ENCODE peak calls at places on chromosome 14, in six cellular contexts. One of them, this sample, is unnamed. For H3K27me3, H3K9me3 and H3K4me1, the result is how much of the 10 kb centered on the place peaks cover.

GRCh38 chr14:106506901-106507305 is 980.5 kb downstream of the TMEM121 start:
- DNase-seq in thyroid gland: no peak
- DNase-seq in pancreas: no peak
- DNase-seq in breast epithelium: no peak
- DNase-seq in adrenal gland: no peak
- DNase-seq in K562: no peak
- DNase-seq in this sample: no peak

GRCh38 chr14:34710006-34710405 is 4.4 kb downstream of the CFL2 start:
- DNase-seq in thyroid gland: no peak
- DNase-seq in pancreas: no peak
- DNase-seq in breast epithelium: no peak
- DNase-seq in adrenal gland: peak
- DNase-seq in K562: no peak
- DNase-seq in this sample: no peak

GRCh38 chr14:72699852-72700257 is 194.0 kb downstream of the DPF3 start:
- DNase-seq in thyroid gland: no peak
- DNase-seq in pancreas: no peak
- DNase-seq in breast epithelium: no peak
- DNase-seq in adrenal gland: peak
- DNase-seq in K562: peak
- DNase-seq in this sample: no peak

GRCh38 chr14:58626441-58626840 is 11.3 kb upstream of the DACT1 start:
- DNase-seq in thyroid gland: no peak
- DNase-seq in pancreas: no peak
- DNase-seq in breast epithelium: no peak
- DNase-seq in adrenal gland: no peak
- DNase-seq in K562: no peak
- DNase-seq in this sample: no peak

GRCh38 chr14:60349663-60350365 is 100.8 kb downstream of the PPM1A start:
- DNase-seq in thyroid gland: peak
- DNase-seq in pancreas: peak
- DNase-seq in breast epithelium: no peak
- DNase-seq in adrenal gland: peak
- DNase-seq in K562: peak
- DNase-seq in this sample: no peak

GRCh38 chr14:102403028-102403427 is 40.3 kb downstream of the TECPR2 start:
- DNase-seq in thyroid gland: no peak
- DNase-seq in pancreas: no peak
- DNase-seq in breast epithelium: no peak
- DNase-seq in adrenal gland: no peak
- DNase-seq in K562: no peak
- DNase-seq in this sample: no peak

GRCh38 chr14:37584211-37585100 is 10.6 kb downstream of the FOXA1 start:
- DNase-seq in thyroid gland: no peak
- DNase-seq in pancreas: peak
- DNase-seq in breast epithelium: no peak
- DNase-seq in adrenal gland: no peak
- DNase-seq in K562: no peak
- DNase-seq in this sample: peak

GRCh38 chr14:89430271-89430620 is 13.2 kb upstream of the FOXN3 start:
- DNase-seq in thyroid gland: no peak
- DNase-seq in pancreas: no peak
- DNase-seq in breast epithelium: no peak
- DNase-seq in adrenal gland: no peak
- DNase-seq in K562: no peak
- DNase-seq in this sample: no peak

GRCh38 chr14:67620217-67620789 is 583 bp downstream of the ARG2 start:
- DNase-seq in thyroid gland: peak
- DNase-seq in pancreas: peak
- DNase-seq in breast epithelium: peak
- DNase-seq in adrenal gland: peak
- DNase-seq in K562: peak
- DNase-seq in this sample: no peak

GRCh38 chr14:49931523-49931922 is 38.6 kb downstream of the ARF6 start:
- DNase-seq in thyroid gland: no peak
- DNase-seq in pancreas: no peak
- DNase-seq in breast epithelium: no peak
- DNase-seq in adrenal gland: no peak
- DNase-seq in K562: no peak
- DNase-seq in this sample: no peak

GRCh38 chr14:60651936-60652673 is 2.8 kb upstream of the SIX1 start:
- DNase-seq in thyroid gland: no peak
- DNase-seq in pancreas: no peak
- DNase-seq in breast epithelium: no peak
- DNase-seq in adrenal gland: no peak
- DNase-seq in K562: no peak
- DNase-seq in this sample: no peak

DNA sequence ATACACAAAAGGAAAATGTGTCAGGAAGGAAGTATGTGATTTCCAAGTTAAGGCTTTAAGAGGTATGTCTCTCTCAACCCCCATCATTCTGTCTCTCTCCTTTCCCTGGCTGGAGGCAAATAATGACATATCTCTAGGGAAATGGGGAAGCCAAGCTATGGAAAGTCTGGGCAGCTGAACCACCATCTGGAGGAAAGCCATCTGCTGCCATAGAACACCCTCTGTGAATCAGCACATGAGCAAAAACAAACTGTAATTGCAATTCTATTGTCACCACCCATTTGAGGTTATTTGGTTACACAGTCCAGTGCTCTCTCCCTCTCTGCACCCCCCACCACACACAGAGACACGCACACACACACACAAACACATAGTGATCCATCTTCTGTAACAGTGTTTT is 766.2 kb downstream of the FLRT2 start:
- DNase-seq in thyroid gland: no peak
- DNase-seq in pancreas: no peak
- DNase-seq in breast epithelium: no peak
- DNase-seq in adrenal gland: no peak
- DNase-seq in K562: no peak
- DNase-seq in this sample: no peak
- H3K27me3 ChIP-seq in thyroid gland: under half
- H3K27me3 ChIP-seq in pancreas: under half
- H3K27me3 ChIP-seq in breast epithelium: under half
- H3K27me3 ChIP-seq in adrenal gland: under half
- H3K27me3 ChIP-seq in K562: under half
- H3K27me3 ChIP-seq in this sample: under half

GRCh38 chr14:98733536-98733935 is 538.5 kb downstream of the BCL11B start:
- DNase-seq in thyroid gland: no peak
- DNase-seq in pancreas: no peak
- DNase-seq in breast epithelium: no peak
- DNase-seq in adrenal gland: no peak
- DNase-seq in K562: no peak
- DNase-seq in this sample: no peak

GRCh38 chr14:98731701-98732100 is 540.3 kb downstream of the BCL11B start:
- DNase-seq in thyroid gland: no peak
- DNase-seq in pancreas: no peak
- DNase-seq in breast epithelium: no peak
- DNase-seq in adrenal gland: no peak
- DNase-seq in K562: no peak
- DNase-seq in this sample: no peak

GRCh38 chr14:98726585-98727405 is 545.2 kb downstream of the BCL11B start:
- DNase-seq in thyroid gland: no peak
- DNase-seq in pancreas: no peak
- DNase-seq in breast epithelium: no peak
- DNase-seq in adrenal gland: no peak
- DNase-seq in K562: no peak
- DNase-seq in this sample: no peak

GRCh38 chr14:98728024-98728423 is 544.0 kb downstream of the BCL11B start:
- DNase-seq in thyroid gland: no peak
- DNase-seq in pancreas: no peak
- DNase-seq in breast epithelium: no peak
- DNase-seq in adrenal gland: no peak
- DNase-seq in K562: no peak
- DNase-seq in this sample: no peak

GRCh38 chr14:98731286-98731685 is 540.7 kb downstream of the BCL11B start:
- DNase-seq in thyroid gland: no peak
- DNase-seq in pancreas: no peak
- DNase-seq in breast epithelium: no peak
- DNase-seq in adrenal gland: no peak
- DNase-seq in K562: no peak
- DNase-seq in this sample: no peak
- H3K9me3 ChIP-seq in thyroid gland: under half
- H3K9me3 ChIP-seq in pancreas: under half
- H3K9me3 ChIP-seq in breast epithelium: under half
- H3K9me3 ChIP-seq in adrenal gland: under half
- H3K9me3 ChIP-seq in K562: under half
- H3K9me3 ChIP-seq in this sample: under half

GRCh38 chr14:101367421-101368261 is 193.7 kb upstream of the DIO3 start:
- DNase-seq in thyroid gland: no peak
- DNase-seq in pancreas: no peak
- DNase-seq in breast epithelium: peak
- DNase-seq in adrenal gland: no peak
- DNase-seq in K562: no peak
- DNase-seq in this sample: peak
- H3K4me1 ChIP-seq in thyroid gland: under half
- H3K4me1 ChIP-seq in pancreas: under half
- H3K4me1 ChIP-seq in breast epithelium: under half
- H3K4me1 ChIP-seq in adrenal gland: under half
- H3K4me1 ChIP-seq in K562: under half
- H3K4me1 ChIP-seq in this sample: under half

DNA sequence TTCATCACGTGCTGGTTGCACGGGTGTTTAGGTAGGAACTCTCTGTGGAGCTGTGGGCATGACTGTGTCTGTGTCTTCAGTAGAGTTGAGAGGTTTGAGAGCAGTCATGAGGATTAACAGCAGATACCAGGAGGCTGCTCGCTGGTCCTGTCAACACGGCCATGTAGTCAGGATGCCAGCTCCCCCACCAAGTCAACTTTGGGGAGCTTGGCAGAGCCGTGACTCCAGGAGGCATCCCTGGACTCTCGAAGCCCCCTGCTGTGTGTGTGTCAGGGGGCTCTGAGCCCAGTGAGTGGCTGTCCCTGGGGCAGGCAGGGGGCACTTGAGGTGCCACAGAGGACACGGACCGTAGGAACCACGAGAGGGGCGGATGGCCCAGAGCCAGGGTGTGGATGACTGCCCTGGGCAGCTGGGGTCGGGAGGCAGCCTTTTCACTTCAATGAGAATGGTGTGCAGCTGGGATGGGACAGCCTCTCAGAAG is 7.2 kb upstream of the GPR132 start:
- DNase-seq in thyroid gland: peak
- DNase-seq in pancreas: no peak
- DNase-seq in breast epithelium: no peak
- DNase-seq in adrenal gland: no peak
- DNase-seq in K562: no peak
- DNase-seq in this sample: no peak
- H3K27me3 ChIP-seq in thyroid gland: under half
- H3K27me3 ChIP-seq in pancreas: under half
- H3K27me3 ChIP-seq in breast epithelium: under half
- H3K27me3 ChIP-seq in adrenal gland: under half
- H3K27me3 ChIP-seq in K562: under half
- H3K27me3 ChIP-seq in this sample: under half

DNA sequence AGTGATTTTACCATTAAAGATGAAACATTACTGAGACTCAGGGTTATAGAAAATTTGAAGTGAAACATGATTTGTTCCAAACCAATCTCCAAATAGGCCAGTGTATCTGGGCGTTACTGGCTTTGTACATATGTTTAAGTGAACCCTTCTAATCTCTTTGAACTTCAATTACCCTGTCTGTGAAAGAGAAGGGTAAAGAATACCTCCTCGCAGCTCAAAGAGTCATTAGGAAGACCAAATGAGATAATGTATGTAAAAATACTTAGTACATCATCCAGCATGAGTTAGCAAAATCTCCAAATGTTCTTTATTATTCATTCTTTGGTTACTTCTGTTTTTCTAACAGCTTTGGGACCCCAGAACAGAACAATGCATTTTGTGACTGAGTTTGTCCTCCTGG is at the start of gene OR11H6:
- DNase-seq in thyroid gland: no peak
- DNase-seq in pancreas: no peak
- DNase-seq in breast epithelium: no peak
- DNase-seq in adrenal gland: no peak
- DNase-seq in K562: no peak
- DNase-seq in this sample: no peak
- H3K9me3 ChIP-seq in thyroid gland: under half
- H3K9me3 ChIP-seq in pancreas: under half
- H3K9me3 ChIP-seq in breast epithelium: under half
- H3K9me3 ChIP-seq in adrenal gland: under half
- H3K9me3 ChIP-seq in K562: under half
- H3K9me3 ChIP-seq in this sample: under half

DNA sequence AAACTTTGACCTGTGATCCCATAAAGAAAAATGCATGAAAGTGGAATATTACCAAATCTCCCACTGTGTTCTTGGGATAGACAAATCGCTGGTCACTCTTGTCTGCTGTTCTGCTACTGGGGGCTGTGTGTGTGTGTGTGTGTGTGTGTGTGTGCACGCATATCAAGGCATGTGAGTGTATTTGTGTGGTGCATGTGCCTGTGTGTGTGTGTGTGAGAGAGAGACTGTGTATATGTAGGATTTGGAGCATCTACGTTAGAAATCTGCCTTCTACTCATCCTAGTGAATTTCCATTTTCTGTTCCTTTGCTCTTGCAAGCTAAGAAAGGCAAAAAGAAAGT is 78.9 kb upstream of the ARHGAP5 start:
- DNase-seq in thyroid gland: no peak
- DNase-seq in pancreas: no peak
- DNase-seq in breast epithelium: no peak
- DNase-seq in adrenal gland: no peak
- DNase-seq in K562: no peak
- DNase-seq in this sample: no peak
- H3K4me1 ChIP-seq in thyroid gland: under half
- H3K4me1 ChIP-seq in pancreas: under half
- H3K4me1 ChIP-seq in breast epithelium: under half
- H3K4me1 ChIP-seq in adrenal gland: under half
- H3K4me1 ChIP-seq in K562: under half
- H3K4me1 ChIP-seq in this sample: under half

GRCh38 chr14:104113631-104114420 is 24.6 kb upstream of the KIF26A start:
- DNase-seq in thyroid gland: peak
- DNase-seq in pancreas: no peak
- DNase-seq in breast epithelium: no peak
- DNase-seq in adrenal gland: no peak
- DNase-seq in K562: no peak
- DNase-seq in this sample: peak

GRCh38 chr14:104114421-104115130 is 23.8 kb upstream of the KIF26A start:
- DNase-seq in thyroid gland: peak
- DNase-seq in pancreas: no peak
- DNase-seq in breast epithelium: no peak
- DNase-seq in adrenal gland: no peak
- DNase-seq in K562: no peak
- DNase-seq in this sample: peak

GRCh38 chr14:104115691-104116543 is 22.5 kb upstream of the KIF26A start:
- DNase-seq in thyroid gland: peak
- DNase-seq in pancreas: peak
- DNase-seq in breast epithelium: no peak
- DNase-seq in adrenal gland: no peak
- DNase-seq in K562: no peak
- DNase-seq in this sample: peak

GRCh38 chr14:104116544-104117340 is 21.6 kb upstream of the KIF26A start:
- DNase-seq in thyroid gland: peak
- DNase-seq in pancreas: peak
- DNase-seq in breast epithelium: peak
- DNase-seq in adrenal gland: no peak
- DNase-seq in K562: no peak
- DNase-seq in this sample: peak

DNA sequence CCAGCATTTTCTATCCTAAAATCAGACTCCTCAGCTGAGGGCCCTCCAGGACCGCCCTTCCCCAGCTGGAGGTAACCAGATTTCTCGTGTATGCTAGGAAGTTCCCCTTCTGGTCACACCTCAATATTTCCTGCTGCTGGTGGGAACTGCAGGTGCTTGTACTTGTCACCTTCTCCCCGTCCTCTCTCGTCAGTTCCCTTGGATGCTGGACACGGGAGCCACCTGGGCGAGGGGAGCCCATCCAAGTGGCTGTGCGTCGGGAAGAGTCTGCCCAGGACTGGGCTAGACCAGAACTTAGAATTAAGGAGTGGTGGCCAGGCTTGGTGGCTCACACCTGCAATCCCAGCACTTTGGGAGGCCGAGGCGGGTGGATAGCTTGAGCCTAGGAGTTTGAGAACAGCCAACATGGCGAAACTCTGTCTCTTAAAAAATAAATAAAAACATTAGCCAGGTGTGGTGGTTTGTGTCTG is 23.2 kb upstream of the KIF26A start:
- DNase-seq in thyroid gland: peak
- DNase-seq in pancreas: no peak
- DNase-seq in breast epithelium: no peak
- DNase-seq in adrenal gland: no peak
- DNase-seq in K562: no peak
- DNase-seq in this sample: peak
- H3K27me3 ChIP-seq in thyroid gland: under half
- H3K27me3 ChIP-seq in pancreas: under half
- H3K27me3 ChIP-seq in breast epithelium: under half
- H3K27me3 ChIP-seq in adrenal gland: under half
- H3K27me3 ChIP-seq in K562: under half
- H3K27me3 ChIP-seq in this sample: under half